ENCODE peak calls at places on chromosome 22, in five cellular contexts. E is upper lobe of right lung, I is GM12878, V is fibroblast of mammary gland, R is heart left ventricle. C is an unnamed sample.

GRCh38 chr22:45420011-45420410 is 6.5 kb downstream of the RIBC2 start:
- DNase-seq in E (no peak), I (no peak), V (no peak), R (no peak), C (no peak)

GRCh38 chr22:20959578-20960461 is 7.2 kb upstream of the AIFM3 start:
- DNase-seq in E (no peak), I (no peak), V (no peak), R (no peak), C (no peak)

GRCh38 chr22:45823331-45823730 is 151.7 kb downstream of the ATXN10 start:
- DNase-seq in E (no peak), I (no peak), V (no peak), R (no peak), C (no peak)

GRCh38 chr22:45472426-45472825 is 30.3 kb upstream of the FBLN1 start:
- DNase-seq in E (peak; percentile 2), I (no peak), V (peak; percentile 36), R (no peak), C (no peak)

GRCh38 chr22:35458547-35459422 is 58.8 kb downstream of the MCM5 start:
- DNase-seq in E (no peak), I (no peak), V (no peak), R (no peak), C (no peak)

GRCh38 chr22:17411213-17411612 is 42.0 kb downstream of the CECR2 start:
- DNase-seq in E (no peak), I (no peak), V (no peak), R (peak; percentile 61), C (no peak)

GRCh38 chr22:38062782-38063181 is 5.6 kb downstream of the PICK1 start:
- DNase-seq in E (no peak), I (no peak), V (no peak), R (no peak), C (no peak)

GRCh38 chr22:20964799-20965103 is 2.3 kb upstream of the AIFM3 start:
- DNase-seq in E (no peak), I (no peak), V (no peak), R (no peak), C (no peak)

GRCh38 chr22:38246692-38247091 is 26.1 kb downstream of the TMEM184B start:
- DNase-seq in E (no peak), I (no peak), V (no peak), R (peak; percentile 79), C (no peak)

GRCh38 chr22:44360306-44360685 is 47.5 kb upstream of the SHISAL1 start:
- DNase-seq in E (peak; percentile 39), I (no peak), V (no peak), R (no peak), C (no peak)

GRCh38 chr22:48218889-48219420 is 1456.5 kb downstream of the TBC1D22A start:
- DNase-seq in E (no peak), I (no peak), V (no peak), R (no peak), C (no peak)

DNA sequence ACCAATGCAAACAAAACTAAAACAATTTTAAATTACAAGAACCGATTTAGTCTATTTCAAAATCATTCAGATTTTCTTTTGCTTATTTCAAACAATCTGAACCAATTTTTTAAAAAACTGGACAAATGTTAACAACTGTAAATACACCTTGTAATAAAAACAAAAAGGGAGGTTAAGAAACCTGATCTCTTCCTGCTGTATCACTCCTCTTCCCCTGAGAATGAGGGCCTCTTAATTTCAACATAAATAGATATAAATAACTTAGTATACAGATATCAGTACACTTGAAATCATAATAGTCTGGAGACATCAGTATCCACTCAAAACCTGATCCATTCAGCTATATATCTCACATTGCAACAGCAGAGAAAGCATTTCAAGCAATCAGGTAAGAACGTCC is 346.5 kb downstream of the TTC28 start:
- DNase-seq in E (no peak), I (no peak), V (no peak), R (no peak), C (no peak)
- H3K4me3 ChIP-seq in E (no peak overlapping the region), I (no peak overlapping the region), V (no peak overlapping the region), R (no peak overlapping the region), C (no peak overlapping the region)

GRCh38 chr22:42287174-42287890 is 16.9 kb upstream of the TCF20 start:
- DNase-seq in E (no peak), I (no peak), V (no peak), R (no peak), C (no peak)

GRCh38 chr22:42292726-42293520 is 22.5 kb upstream of the TCF20 start:
- DNase-seq in E (no peak), I (no peak), V (no peak), R (no peak), C (no peak)

GRCh38 chr22:42288791-42289190 is 18.3 kb upstream of the TCF20 start:
- DNase-seq in E (no peak), I (no peak), V (no peak), R (no peak), C (no peak)

GRCh38 chr22:42291287-42291686 is 20.8 kb upstream of the TCF20 start:
- DNase-seq in E (no peak), I (no peak), V (no peak), R (no peak), C (no peak)

DNA sequence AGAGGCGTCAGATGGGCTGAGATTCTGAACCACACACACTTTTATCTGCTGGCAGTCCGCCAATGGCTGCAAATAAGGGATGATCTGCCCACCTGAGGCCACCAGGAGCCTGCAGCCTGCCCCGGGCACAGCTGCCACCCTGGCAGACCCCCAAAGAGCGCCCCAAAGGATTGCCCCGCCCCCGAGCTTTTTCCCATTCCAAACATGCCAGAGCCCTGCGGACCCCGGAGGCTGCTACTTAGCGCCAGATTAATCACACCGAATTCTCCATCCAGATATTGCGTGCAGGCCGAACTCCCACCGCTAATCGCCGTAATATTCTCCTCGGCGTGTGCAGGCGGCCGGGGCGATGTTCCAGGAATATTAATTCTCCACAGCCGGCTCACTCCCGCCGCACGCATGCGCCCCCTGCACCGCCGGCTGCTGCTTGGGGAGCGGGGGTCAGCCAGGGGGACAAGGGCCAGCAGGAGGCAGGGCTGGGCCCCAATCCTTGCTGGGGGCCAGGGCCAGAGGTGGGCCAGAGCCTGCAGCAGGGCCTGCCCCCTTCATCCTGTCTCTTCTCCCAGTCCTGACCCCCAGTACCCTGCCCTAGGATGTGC is 19.3 kb upstream of the TCF20 start:
- DNase-seq in E (no peak), I (no peak), V (no peak), R (no peak), C (no peak)
- TF ChIP-seq CTCF in E (no peak), I (no peak), V (no peak), R (no peak), C (no peak)

GRCh38 chr22:30348837-30349236 is 7.9 kb downstream of the SF3A1 start:
- DNase-seq in E (no peak), I (no peak), V (peak; percentile 33), R (no peak), C (no peak)

GRCh38 chr22:30357650-30358215 is 926 bp downstream of the CCDC157 start:
- DNase-seq in E (no peak), I (no peak), V (no peak), R (no peak), C (no peak)

GRCh38 chr22:30356392-30357230 is at the start of the genes CCDC157 and SF3A1:
- DNase-seq in E (peak; percentile 96), I (peak; percentile 56), V (peak; percentile 88), R (peak; percentile 93), C (peak; percentile 41)

GRCh38 chr22:30351226-30351625 is 5.5 kb downstream of the SF3A1 start:
- DNase-seq in E (no peak), I (no peak), V (peak; percentile 64), R (no peak), C (no peak)

DNA sequence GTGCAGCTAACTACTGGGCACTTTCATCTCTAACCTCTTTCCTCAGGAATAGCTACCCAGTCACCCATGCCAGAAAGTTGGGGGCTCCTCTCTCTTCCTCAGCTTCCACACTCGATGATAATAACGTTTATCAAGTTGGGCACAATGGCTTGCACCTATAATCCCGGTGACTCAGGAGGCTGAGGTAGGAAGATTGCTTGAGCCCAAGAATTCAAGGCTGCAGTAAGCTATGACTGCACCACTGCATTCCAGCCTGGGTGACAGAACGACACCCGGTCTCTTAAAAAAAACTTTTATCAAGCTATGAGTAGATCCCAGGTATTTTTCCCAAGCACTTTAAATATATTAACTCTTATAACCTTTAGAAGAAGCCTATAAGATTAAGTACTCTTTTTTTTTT is 2.0 kb downstream of the SF3A1 start:
- DNase-seq in E (no peak), I (no peak), V (no peak), R (no peak), C (no peak)
- H3K4me3 ChIP-seq in E (peak overlapping the region; percentile 99), I (peak overlapping the region; percentile 92), V (no peak overlapping the region), R (peak overlapping the region; percentile 88), C (no peak overlapping the region)

DNA sequence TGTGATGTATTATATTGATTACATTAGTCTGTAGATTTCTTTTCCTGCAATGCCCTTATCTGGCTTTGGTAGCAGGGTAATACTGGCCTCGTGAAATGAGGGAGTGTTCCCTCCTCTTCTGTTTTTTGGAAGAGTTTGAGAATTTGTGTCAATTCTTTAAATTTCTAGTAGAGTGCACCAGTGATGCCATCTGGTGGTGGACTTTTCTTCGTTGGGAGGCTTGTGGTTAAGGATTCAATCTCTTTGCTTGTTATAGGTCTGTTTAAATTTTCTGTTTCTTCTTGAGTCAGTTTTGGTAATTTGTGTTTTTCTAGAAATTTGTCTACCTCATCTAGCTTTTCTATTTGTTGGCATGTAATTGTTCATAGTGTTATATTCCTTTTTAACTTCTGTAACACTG is 18.9 kb downstream of the SHANK3 start:
- DNase-seq in E (no peak), I (peak; percentile 13), V (peak; percentile 62), R (no peak), C (peak; percentile 9)
- TF ChIP-seq CTCF in E (peak; percentile 49), I (peak; percentile 55), V (peak; percentile 67), R (peak; percentile 37), C (peak; percentile 73)

GRCh38 chr22:26485013-26485412 is 1.3 kb downstream of the SRRD start:
- DNase-seq in E (no peak), I (no peak), V (peak; percentile 45), R (no peak), C (no peak)
- H3K4me3 ChIP-seq in E (no peak overlapping the region), I (peak overlapping the region; percentile 97), V (peak overlapping the region; percentile 10), R (peak overlapping the region; percentile 90), C (peak overlapping the region; percentile 94)

GRCh38 chr22:50271519-50271970 is 1.4 kb upstream of the MAPK11 start:
- DNase-seq in E (peak; percentile 84), I (no peak), V (peak; percentile 35), R (peak; percentile 77), C (no peak)
- TF ChIP-seq CTCF in E (no peak), I (no peak), V (no peak), R (peak; percentile 4), C (peak; percentile 22)

C was measured in epithelial cell of proximal tubule.